ENCODE peak calls at places on chromosomes 16 and 17, in six cellular contexts. G, E, N, A, X and Z are unnamed samples.

GRCh38 chr17:58313815-58314705 is 14.5 kb downstream of the TSPOAP1 start:
- DNase-seq in G (peak; percentile 5), N (no peak), X (no peak), E (no peak), A (no peak), Z (no peak)

GRCh38 chr17:40417258-40417608 is 463 bp downstream of the TOP2A start:
- DNase-seq in N (peak; percentile 56), G (no peak), A (no peak), E (no peak), X (no peak), Z (peak; percentile 51)

GRCh38 chr16:74999683-75000480 is 1.1 kb downstream of the ZNRF1 start:
- DNase-seq in A (peak; percentile 50), X (no peak), E (peak; percentile 61), N (peak; percentile 53), G (peak; percentile 62), Z (no peak)

GRCh38 chr16:6969594-6969993 is 363.1 kb upstream of the RBFOX1 start:
- DNase-seq in N (no peak), A (no peak), X (no peak), G (no peak), E (no peak), Z (no peak)

GRCh38 chr17:56324676-56325075 is 171.4 kb downstream of the ANKFN1 start:
- DNase-seq in N (no peak), X (no peak), G (no peak), A (no peak), E (no peak), Z (no peak)

GRCh38 chr16:11085025-11085485 is 140.7 kb downstream of the CLEC16A start:
- DNase-seq in E (no peak), G (no peak), N (no peak), X (no peak), A (no peak), Z (no peak)

GRCh38 chr16:73753931-73754330 is 542.7 kb upstream of the PSMD7 start:
- DNase-seq in X (no peak), N (no peak), G (no peak), E (no peak), A (no peak), Z (no peak)

GRCh38 chr16:78200623-78201096 is 101.2 kb downstream of the WWOX start:
- DNase-seq in G (no peak), E (no peak), N (no peak), A (no peak), X (no peak), Z (no peak)

GRCh38 chr17:50917418-50917743 is 51.2 kb upstream of the TOB1 start:
- DNase-seq in X (no peak), E (no peak), N (no peak), A (no peak), G (no peak), Z (no peak)

GRCh38 chr17:45143767-45144198 is 4.5 kb upstream of the HEXIM1 start:
- DNase-seq in G (peak; percentile 96), X (peak; percentile 88), A (no peak), N (no peak), E (peak; percentile 85), Z (no peak)

GRCh38 chr17:78897639-78897996 is 5.4 kb downstream of the CEP295NL start:
- DNase-seq in G (no peak), A (no peak), X (no peak), E (no peak), N (no peak), Z (no peak)

GRCh38 chr17:58734811-58735210 is 20.8 kb upstream of the PPM1E start:
- DNase-seq in N (no peak), G (no peak), E (no peak), A (no peak), X (no peak), Z (peak; percentile 65)

GRCh38 chr17:36705651-36706436 is 104.5 kb downstream of the MRM1 start:
- DNase-seq in E (no peak), N (peak; percentile 40), X (no peak), A (peak; percentile 13), G (no peak), Z (peak; percentile 56)

GRCh38 chr17:39920218-39921210 is 2.1 kb upstream of the GSDMB start:
- DNase-seq in N (no peak), A (no peak), E (no peak), X (no peak), G (no peak), Z (no peak)

GRCh38 chr16:2773188-2773968 is 3.7 kb downstream of the ELOB start:
- DNase-seq in X (no peak), A (no peak), N (no peak), G (no peak), E (no peak), Z (no peak)

GRCh38 chr17:54920819-54921218 is 20.2 kb downstream of the TOM1L1 start:
- DNase-seq in N (no peak), A (no peak), X (no peak), E (no peak), G (no peak), Z (no peak)

GRCh38 chr17:67360880-67361279 is 5.5 kb downstream of the PSMD12 start:
- DNase-seq in N (no peak), G (no peak), X (no peak), A (no peak), E (no peak), Z (no peak)
- H3K4me1 ChIP-seq in N (peaks cover 45% of the 10 kb centered on the region), G (peaks cover 12% of the 10 kb centered on the region), X (peaks cover 31% of the 10 kb centered on the region), A (peaks cover 65% of the 10 kb centered on the region), E (peaks cover 73% of the 10 kb centered on the region), Z (peaks cover 10% of the 10 kb centered on the region)

GRCh38 chr16:68517606-68518161 is 21.4 kb upstream of the ZFP90 start:
- DNase-seq in G (no peak), A (no peak), E (no peak), N (no peak), X (no peak), Z (no peak)

GRCh38 chr16:68524069-68524820 is 14.8 kb upstream of the ZFP90 start:
- DNase-seq in N (no peak), X (no peak), E (no peak), A (no peak), G (no peak), Z (no peak)

GRCh38 chr16:68519225-68519745 is 19.8 kb upstream of the ZFP90 start:
- DNase-seq in E (no peak), X (no peak), N (no peak), G (no peak), A (no peak), Z (no peak)

GRCh38 chr16:68526143-68526781 is 12.8 kb upstream of the ZFP90 start:
- DNase-seq in N (peak; percentile 21), E (no peak), A (no peak), G (no peak), X (no peak), Z (no peak)

GRCh38 chr16:68520649-68521086 is 18.4 kb upstream of the ZFP90 start:
- DNase-seq in A (peak; percentile 76), G (peak; percentile 92), N (peak; percentile 93), X (peak; percentile 76), E (peak; percentile 88), Z (peak; percentile 93)
- H3K4me3 ChIP-seq in A (peak overlapping the region; percentile 73), G (peak overlapping the region; percentile 2), N (peak overlapping the region; percentile 24), X (peak overlapping the region; percentile 46), E (no peak overlapping the region), Z (no peak overlapping the region)

GRCh38 chr17:68182016-68182315 is 65.9 kb upstream of the AMZ2 start:
- DNase-seq in X (no peak), N (peak; percentile 96), A (no peak), E (no peak), G (no peak), Z (no peak)
- H3K4me1 ChIP-seq in X (no peaks in the 10 kb centered on the region), N (peaks cover 28% of the 10 kb centered on the region), A (peaks cover 52% of the 10 kb centered on the region), E (no peaks in the 10 kb centered on the region), G (no peaks in the 10 kb centered on the region), Z (no peaks in the 10 kb centered on the region)

GRCh38 chr17:41619162-41619933 is 5.0 kb downstream of the KRT17 start:
- DNase-seq in G (no peak), N (no peak), A (no peak), E (no peak), X (no peak), Z (no peak)

GRCh38 chr17:41620583-41621434 is 3.6 kb downstream of the KRT17 start:
- DNase-seq in G (no peak), A (no peak), N (no peak), E (no peak), X (no peak), Z (no peak)

GRCh38 chr17:41624208-41625101 is at the start of gene KRT17:
- DNase-seq in E (no peak), N (no peak), X (no peak), A (no peak), G (no peak), Z (no peak)

GRCh38 chr17:41618341-41619161 is 5.8 kb downstream of the KRT17 start:
- DNase-seq in X (no peak), N (no peak), E (no peak), A (no peak), G (no peak), Z (no peak)

DNA sequence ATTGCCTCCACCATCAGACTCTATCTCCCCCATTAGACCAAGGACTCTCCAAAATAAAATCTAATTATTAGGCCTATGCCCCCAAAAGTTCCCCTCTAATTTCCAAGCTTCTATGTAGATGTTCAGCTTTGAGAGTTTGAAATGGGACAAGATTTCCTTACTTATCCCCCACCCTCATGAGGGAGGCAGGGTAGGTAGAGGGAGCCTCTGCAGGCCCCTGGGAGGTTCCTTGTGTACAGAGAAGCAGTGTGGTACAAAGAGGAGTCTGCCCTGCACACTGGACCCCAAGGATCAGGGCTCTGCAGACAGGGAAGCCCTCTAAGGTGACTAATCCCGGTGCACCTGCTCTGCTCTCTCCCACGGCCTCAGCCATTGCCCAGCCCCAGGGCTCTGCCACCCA is 2.5 kb downstream of the KRT17 start:
- DNase-seq in A (no peak), E (no peak), G (no peak), N (no peak), X (no peak), Z (no peak)
- H3K4me3 ChIP-seq in A (no peak overlapping the region), E (no peak overlapping the region), G (no peak overlapping the region), N (no peak overlapping the region), X (no peak overlapping the region), Z (no peak overlapping the region)

GRCh38 chr17:82709676-82710498 is 6.6 kb upstream of the FN3KRP start:
- DNase-seq in A (no peak), E (no peak), G (no peak), N (no peak), X (no peak), Z (no peak)
- H3K4me1 ChIP-seq in A (no peaks in the 10 kb centered on the region), E (no peaks in the 10 kb centered on the region), G (no peaks in the 10 kb centered on the region), N (peaks cover 33% of the 10 kb centered on the region), X (no peaks in the 10 kb centered on the region), Z (no peaks in the 10 kb centered on the region)

GRCh38 chr16:79768594-79768993 is 168.1 kb upstream of the MAF start:
- DNase-seq in X (no peak), G (no peak), N (no peak), A (no peak), E (no peak), Z (no peak)

GRCh38 chr16:79764415-79765149 is 164.0 kb upstream of the MAF start:
- DNase-seq in A (no peak), X (no peak), G (no peak), E (no peak), N (no peak), Z (no peak)

GRCh38 chr16:79770244-79771064 is 169.9 kb upstream of the MAF start:
- DNase-seq in A (peak; percentile 45), G (peak; percentile 92), X (peak; percentile 82), N (peak; percentile 72), E (peak; percentile 89), Z (peak; percentile 87)

GRCh38 chr16:79769320-79770243 is 169.0 kb upstream of the MAF start:
- DNase-seq in E (no peak), A (no peak), X (no peak), N (no peak), G (no peak), Z (no peak)

GRCh38 chr16:79767597-79768280 is 167.2 kb upstream of the MAF start:
- DNase-seq in E (no peak), N (no peak), A (no peak), G (peak; percentile 31), X (no peak), Z (no peak)
- H3K4me3 ChIP-seq in E (no peak overlapping the region), N (no peak overlapping the region), A (no peak overlapping the region), G (peak overlapping the region; percentile 30), X (peak overlapping the region; percentile 41), Z (no peak overlapping the region)